ENCODE peak calls at places on chromosomes 2 and 18, in nine cellular contexts. Q is COR-L47; P is C1 segment of cervical spinal cord; D is cortex of kidney; I is WTC11; Y is HT-29; G is stimulated activated CD4-positive, alpha-beta T cell treated with anti-CD3 and anti-CD28 coated beads, Interleukin-15, amount 100 ng/mL, for 24 hours; A is osteocyte; X is NCI-H345. L is an unnamed sample.

GRCh38 chr18:59149007-59149406 is 9.3 kb downstream of the SEC11C start:
- DNase-seq in Q (peak; percentile 20), P (no peak), D (no peak), I (no peak), Y (no peak), G (no peak), A (no peak), X (no peak), L (no peak)

GRCh38 chr2:66753247-66754019 is 318.5 kb downstream of the MEIS1 start:
- DNase-seq in Q (no peak), P (no peak), D (no peak), I (no peak), Y (no peak), G (no peak), A (no peak), X (no peak), L (no peak)

GRCh38 chr2:143525006-143525405 is 395.8 kb downstream of the ARHGAP15 start:
- DNase-seq in Q (no peak), P (no peak), D (no peak), I (no peak), Y (no peak), G (no peak), A (no peak), X (no peak), L (no peak)

GRCh38 chr2:1455466-1455865 is 42.2 kb downstream of the TPO start:
- DNase-seq in Q (no peak), P (no peak), D (no peak), I (no peak), Y (peak; percentile 40), G (no peak), A (no peak), X (no peak), L (no peak)

GRCh38 chr2:148000095-148000494 is 20.4 kb downstream of the ORC4 start:
- DNase-seq in Q (no peak), P (no peak), D (no peak), I (no peak), Y (no peak), G (no peak), A (no peak), X (no peak), L (no peak)

GRCh38 chr2:173448938-173449471 is 94.3 kb downstream of the CDCA7 start:
- DNase-seq in Q (peak; percentile 88), P (peak; percentile 26), D (no peak), I (peak; percentile 94), Y (peak; percentile 90), G (peak; percentile 80), A (peak; percentile 88), X (no peak), L (peak; percentile 87)

GRCh38 chr2:233434666-233435375 is 80.5 kb downstream of the DGKD start:
- DNase-seq in Q (no peak), P (no peak), D (no peak), I (no peak), Y (no peak), G (no peak), A (peak; percentile 53), X (no peak), L (no peak)

GRCh38 chr2:84247532-84247931 is 211.5 kb downstream of the SUCLG1 start:
- DNase-seq in Q (no peak), P (no peak), D (no peak), I (no peak), Y (no peak), G (no peak), A (no peak), X (no peak), L (no peak)

GRCh38 chr2:117885308-117885707 is 70.8 kb downstream of the DDX18 start:
- DNase-seq in Q (no peak), P (no peak), D (no peak), I (no peak), Y (no peak), G (no peak), A (no peak), X (no peak), L (no peak)

GRCh38 chr18:11095674-11096293 is 53.6 kb downstream of the PIEZO2 start:
- DNase-seq in Q (no peak), P (no peak), D (no peak), I (no peak), Y (no peak), G (no peak), A (no peak), X (no peak), L (no peak)

GRCh38 chr2:86764661-86765307 is 25.9 kb downstream of the CD8A start:
- DNase-seq in Q (peak; percentile 2), P (no peak), D (no peak), I (no peak), Y (peak; percentile 72), G (no peak), A (no peak), X (peak; percentile 8), L (no peak)

GRCh38 chr2:20992201-20992711 is 51.6 kb downstream of the APOB start:
- DNase-seq in Q (no peak), P (no peak), D (no peak), I (no peak), Y (no peak), G (no peak), A (no peak), X (no peak), L (no peak)

GRCh38 chr18:27825735-27826477 is 351.0 kb downstream of the CDH2 start:
- DNase-seq in Q (no peak), P (no peak), D (no peak), I (no peak), Y (no peak), G (no peak), A (no peak), X (no peak), L (no peak)

GRCh38 chr18:26504831-26505230 is 43.5 kb downstream of the KCTD1 start:
- DNase-seq in Q (peak; percentile 86), P (no peak), D (no peak), I (no peak), Y (no peak), G (no peak), A (no peak), X (peak; percentile 83), L (peak; percentile 23)

GRCh38 chr2:186894478-186894877 is 45.5 kb upstream of the ZSWIM2 start:
- DNase-seq in Q (no peak), P (no peak), D (no peak), I (no peak), Y (no peak), G (no peak), A (no peak), X (no peak), L (no peak)

GRCh38 chr18:67217551-67218166 is 298.9 kb downstream of the DSEL start:
- DNase-seq in Q (peak; percentile 73), P (peak; percentile 31), D (no peak), I (peak; percentile 40), Y (peak; percentile 65), G (peak; percentile 57), A (no peak), X (peak; percentile 53), L (peak; percentile 61)

GRCh38 chr2:27940090-27940671 is 49.7 kb downstream of the BABAM2 start:
- DNase-seq in Q (no peak), P (no peak), D (no peak), I (no peak), Y (no peak), G (no peak), A (no peak), X (no peak), L (no peak)

GRCh38 chr2:179263460-179264237 is 983 bp downstream of the SESTD1 start:
- DNase-seq in Q (peak; percentile 43), P (peak; percentile 71), D (no peak), I (peak; percentile 18), Y (peak; percentile 56), G (peak; percentile 5), A (peak; percentile 84), X (peak; percentile 61), L (peak; percentile 55)

GRCh38 chr2:100891911-100892642 is 72.1 kb downstream of the NPAS2 start:
- DNase-seq in Q (no peak), P (no peak), D (no peak), I (no peak), Y (no peak), G (no peak), A (no peak), X (no peak), L (no peak)

GRCh38 chr2:443211-443610 is 155.3 kb upstream of the ALKAL2 start:
- DNase-seq in Q (no peak), P (no peak), D (no peak), I (no peak), Y (no peak), G (no peak), A (no peak), X (no peak), L (no peak)

GRCh38 chr18:32469691-32470131 is 971 bp downstream of the GAREM1 start:
- DNase-seq in Q (no peak), P (no peak), D (no peak), I (no peak), Y (peak; percentile 39), G (peak; percentile 4), A (no peak), X (no peak), L (peak; percentile 8)

GRCh38 chr2:176399199-176399598 is 130.0 kb downstream of the MTX2 start:
- DNase-seq in Q (no peak), P (no peak), D (no peak), I (no peak), Y (no peak), G (no peak), A (no peak), X (no peak), L (no peak)

GRCh38 chr18:77262655-77263470 is 13.2 kb downstream of the GALR1 start:
- DNase-seq in Q (no peak), P (no peak), D (no peak), I (no peak), Y (peak; percentile 15), G (no peak), A (no peak), X (peak; percentile 5), L (no peak)

GRCh38 chr2:178478102-178478441 is 328 bp downstream of the FKBP7 start:
- DNase-seq in Q (peak; percentile 6), P (no peak), D (no peak), I (no peak), Y (no peak), G (peak; percentile 17), A (no peak), X (peak; percentile 24), L (no peak)

GRCh38 chr2:195768454-195768853 is 111.4 kb downstream of the SLC39A10 start:
- DNase-seq in Q (no peak), P (no peak), D (no peak), I (no peak), Y (no peak), G (no peak), A (no peak), X (no peak), L (no peak)

GRCh38 chr18:70462078-70462439 is 173.2 kb downstream of the SOCS6 start:
- DNase-seq in Q (no peak), P (no peak), D (no peak), I (no peak), Y (no peak), G (no peak), A (no peak), X (no peak), L (no peak)

GRCh38 chr2:116877944-116878343 is 936.5 kb upstream of the DDX18 start:
- DNase-seq in Q (no peak), P (no peak), D (no peak), I (no peak), Y (no peak), G (no peak), A (no peak), X (no peak), L (no peak)

GRCh38 chr2:15293262-15293937 is 267.7 kb downstream of the NBAS start:
- DNase-seq in Q (no peak), P (no peak), D (no peak), I (no peak), Y (no peak), G (no peak), A (no peak), X (no peak), L (no peak)